ENCODE peak calls at places on chromosomes 11 and 22, in four cellular contexts. Y is suprapubic skin, I is HCT116, Q is SK-N-SH. D is an unnamed sample.

GRCh38 chr11:11995601-11996000 is 12.8 kb downstream of the DKK3 start:
- DNase-seq in Y (no peak), I (no peak), Q (no peak), D (no peak)

GRCh38 chr22:43921361-43921760 is 2.2 kb upstream of the PNPLA3 start:
- DNase-seq in Y (no peak), Q (no peak), I (peak), D (no peak)

GRCh38 chr22:27197618-27198017 is 540.2 kb downstream of the MIAT start:
- DNase-seq in Y (no peak), I (no peak), Q (no peak), D (no peak)

GRCh38 chr11:104410336-104410735 is 246.4 kb upstream of the PDGFD start:
- DNase-seq in Y (no peak), I (no peak), Q (no peak), D (no peak)

GRCh38 chr11:112590778-112591177 is 330.1 kb upstream of the PLET1 start:
- DNase-seq in Y (no peak), Q (no peak), I (no peak), D (no peak)

GRCh38 chr11:67662142-67662805 is 11.7 kb upstream of the ACY3 start:
- DNase-seq in Q (no peak), Y (no peak), I (no peak), D (no peak)

GRCh38 chr11:86370922-86371614 is 3.6 kb upstream of the CCDC81 start:
- DNase-seq in Y (no peak), Q (no peak), I (no peak), D (no peak)

GRCh38 chr22:32378703-32379272 is 21.1 kb downstream of the RFPL3 start:
- DNase-seq in Y (no peak), I (peak), Q (peak), D (no peak)

GRCh38 chr11:12017865-12018453 is 9.5 kb upstream of the DKK3 start:
- DNase-seq in I (no peak), Y (no peak), Q (no peak), D (no peak)

GRCh38 chr11:117438371-117439000 is 110.8 kb downstream of the CEP164 start:
- DNase-seq in Y (no peak), I (no peak), Q (no peak), D (no peak)

GRCh38 chr22:49765091-49765771 is 62.4 kb downstream of the BRD1 start:
- DNase-seq in Q (peak), Y (no peak), I (no peak), D (no peak)

GRCh38 chr22:22050141-22050775 is 67.7 kb upstream of the TOP3B start:
- DNase-seq in Y (no peak), Q (no peak), I (no peak), D (no peak)

GRCh38 chr11:69744435-69744834 is 30.7 kb downstream of the FGF4 start:
- DNase-seq in Q (no peak), I (no peak), Y (no peak), D (no peak)

GRCh38 chr22:19419086-19419463 is 12.5 kb downstream of the HIRA start:
- DNase-seq in Q (no peak), Y (no peak), I (no peak), D (no peak)

GRCh38 chr22:35154937-35155387 is 89.0 kb downstream of the ISX start:
- DNase-seq in Q (peak), Y (no peak), I (peak), D (no peak)

GRCh38 chr22:29642694-29643093 is 39.3 kb downstream of the NF2 start:
- DNase-seq in I (no peak), Y (no peak), Q (no peak), D (no peak)

GRCh38 chr22:48224332-48224731 is 1461.9 kb downstream of the TBC1D22A start:
- DNase-seq in Y (no peak), I (no peak), Q (no peak), D (no peak)

GRCh38 chr11:131906963-131907362 is 536.5 kb downstream of the NTM start:
- DNase-seq in I (no peak), Q (peak), Y (no peak), D (no peak)

GRCh38 chr22:35303029-35303624 is 3.4 kb downstream of the TOM1 start:
- DNase-seq in Y (peak), I (no peak), Q (no peak), D (no peak)

GRCh38 chr11:13183094-13183825 is 94.3 kb upstream of the BMAL1 start:
- DNase-seq in I (no peak), Y (no peak), Q (peak), D (no peak)

GRCh38 chr11:43853766-43854165 is 26.9 kb upstream of the ALKBH3 start:
- DNase-seq in I (no peak), Q (no peak), Y (no peak), D (no peak)

GRCh38 chr11:118088531-118088930 is 1.8 kb upstream of the SMIM35 start:
- DNase-seq in I (no peak), Q (no peak), Y (no peak), D (no peak)

GRCh38 chr11:95092549-95093324 is 3.1 kb downstream of the ENDOD1 start:
- DNase-seq in I (no peak), Y (no peak), Q (peak), D (no peak)

GRCh38 chr11:46393759-46394158 is 2.2 kb upstream of the CHRM4 start:
- DNase-seq in Q (no peak), Y (no peak), I (no peak), D (no peak)

GRCh38 chr11:114040706-114041211 is 18.8 kb upstream of the ZBTB16 start:
- DNase-seq in Q (no peak), I (no peak), Y (no peak), D (no peak)
- TF ChIP-seq POLR2AphosphoS5 in Q (no peak), I (no peak), Y (no peak), D (no peak)

DNA sequence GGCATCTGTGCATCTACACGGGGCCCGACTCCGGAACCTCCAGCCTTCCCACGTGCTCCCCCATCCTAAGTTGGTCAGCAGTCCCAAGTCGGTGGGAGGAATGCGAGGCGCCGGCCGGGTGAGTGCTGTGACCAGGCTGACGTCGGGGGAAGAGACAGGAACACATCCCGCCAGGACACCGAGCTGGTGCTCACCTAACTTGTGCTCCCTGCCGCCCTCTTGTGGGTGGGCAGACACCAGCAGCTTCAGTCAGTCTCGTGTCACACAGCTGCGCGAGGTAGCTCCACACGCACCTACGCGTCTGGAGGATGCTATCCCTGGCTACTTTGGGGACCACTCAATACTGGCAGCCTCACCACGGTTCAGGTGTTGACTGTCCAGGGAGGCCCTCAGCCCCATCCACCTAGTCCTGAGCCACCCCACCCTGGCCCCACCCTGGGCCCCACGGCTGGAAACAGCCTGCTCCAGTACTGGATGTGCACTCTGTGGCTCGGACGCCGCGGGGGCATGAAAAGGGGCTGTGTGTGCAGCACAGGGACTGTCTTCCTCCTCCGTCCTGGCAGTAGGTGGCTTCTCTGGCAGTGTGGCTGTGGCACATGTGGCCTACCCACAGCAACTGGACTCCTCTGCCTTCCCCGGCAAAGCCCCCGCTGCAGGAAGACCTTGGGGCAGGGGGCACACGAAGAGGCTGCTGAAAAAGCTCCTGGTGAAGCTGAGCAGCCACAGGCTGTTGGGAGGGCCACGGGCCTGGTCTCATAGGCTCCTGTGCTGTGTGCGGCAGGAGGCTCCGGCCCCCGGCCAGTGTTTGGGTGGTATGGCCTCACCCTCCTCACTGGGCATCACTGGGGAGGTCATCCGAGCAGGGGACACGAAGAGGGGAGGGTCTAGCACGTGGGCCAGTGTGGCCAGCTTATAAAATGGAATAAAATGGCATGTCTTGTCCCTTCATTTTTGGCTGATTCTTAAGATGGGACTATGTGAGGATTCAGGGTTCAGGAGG is 11.2 kb upstream of the BID start:
- DNase-seq in Q (no peak), I (peak), Y (no peak), D (no peak)
- TF ChIP-seq POLR2AphosphoS5 in Q (no peak), I (no peak), Y (no peak), D (no peak)

DNA sequence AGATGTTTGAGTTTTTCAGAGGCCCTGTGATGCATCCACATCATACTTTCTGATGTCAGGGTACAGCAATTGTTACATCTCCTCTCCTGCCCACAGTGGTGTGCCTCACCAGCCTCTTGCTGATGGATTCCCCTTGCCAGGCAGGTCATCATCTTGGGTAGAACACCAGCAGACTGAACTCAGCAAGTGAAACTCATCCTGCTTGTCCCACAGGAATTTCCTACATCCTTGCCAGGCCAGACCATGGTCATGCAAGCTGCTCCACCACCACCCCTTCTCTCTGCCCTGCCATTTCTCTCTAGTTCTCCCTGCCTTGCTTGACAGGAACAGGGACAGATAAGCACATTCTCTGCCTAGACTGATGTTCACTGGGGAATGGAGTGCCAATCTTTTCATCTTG is 85.9 kb downstream of the PAX6 start:
- DNase-seq in I (no peak), Q (no peak), Y (no peak), D (no peak)
- TF ChIP-seq POLR2AphosphoS5 in I (no peak), Q (no peak), Y (no peak), D (no peak)

DNA sequence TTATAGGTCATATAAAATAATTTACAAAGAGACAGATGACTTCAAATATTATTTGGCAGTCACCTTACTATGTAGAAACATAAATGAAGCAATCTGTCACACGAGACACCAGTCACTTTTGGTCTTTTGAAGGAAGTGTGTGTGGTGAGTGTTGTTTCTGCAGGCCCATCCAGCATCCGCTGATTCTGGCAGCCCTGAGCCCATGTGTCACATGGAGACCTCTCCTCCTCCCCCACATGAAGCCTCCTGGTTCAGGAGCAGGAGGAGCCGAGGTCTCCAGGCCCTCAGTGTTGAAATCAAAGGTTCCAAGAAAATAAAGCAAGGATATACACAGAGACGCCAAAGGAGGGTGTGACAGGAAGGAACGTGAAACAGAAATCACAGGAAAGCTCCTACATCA is 60.1 kb downstream of the ARFGAP3 start:
- DNase-seq in Q (no peak), I (no peak), Y (no peak), D (no peak)
- TF ChIP-seq POLR2AphosphoS5 in Q (no peak), I (no peak), Y (no peak), D (no peak)

GRCh38 chr11:17828311-17828751 is 93.8 kb downstream of the KCNC1 start:
- DNase-seq in Q (no peak), I (no peak), Y (no peak), D (no peak)
- TF ChIP-seq POLR2AphosphoS5 in Q (no peak), I (no peak), Y (no peak), D (no peak)

GRCh38 chr11:865512-866430 is 23.1 kb downstream of the TSPAN4 start:
- DNase-seq in Q (no peak), I (no peak), Y (no peak), D (no peak)

GRCh38 chr11:867856-868358 is 25.3 kb downstream of the TSPAN4 start:
- DNase-seq in Y (no peak), Q (no peak), I (no peak), D (no peak)

GRCh38 chr11:868394-868793 is 25.7 kb downstream of the TSPAN4 start:
- DNase-seq in Y (no peak), Q (no peak), I (no peak), D (no peak)

GRCh38 chr11:864928-865327 is 22.3 kb downstream of the TSPAN4 start:
- DNase-seq in Q (no peak), Y (no peak), I (no peak), D (no peak)

GRCh38 chr11:866481-866880 is 23.8 kb downstream of the TSPAN4 start:
- DNase-seq in I (no peak), Y (no peak), Q (no peak), D (no peak)
- TF ChIP-seq POLR2AphosphoS5 in I (no peak), Y (no peak), Q (no peak), D (no peak)